ENCODE peak calls at places on chromosomes 16 and 17, in seven cellular contexts. O is heart right ventricle, H is mucosa of descending colon, D is brain microvascular endothelial cell, N is dorsolateral prefrontal cortex, Z is nephron progenitor cell, E is HFFc6. U is an unnamed sample.

GRCh38 chr17:28405632-28406477 is at the start of gene SLC46A1:
- DNase-seq in O (peak), Z (peak), E (no peak), D (no peak), H (peak), N (peak), U (peak)

GRCh38 chr17:35799942-35800341 is 4.5 kb upstream of the MMP28 start:
- DNase-seq in N (peak), Z (no peak), E (peak), D (no peak), O (peak), H (peak), U (no peak)

GRCh38 chr16:84844049-84844350 is 24.2 kb downstream of the CRISPLD2 start:
- DNase-seq in N (peak), D (no peak), O (peak), Z (no peak), H (peak), E (no peak), U (no peak)

GRCh38 chr16:7363397-7364053 is 30.9 kb downstream of the RBFOX1 start:
- DNase-seq in O (peak), E (no peak), D (no peak), N (no peak), H (no peak), Z (no peak), U (no peak)

GRCh38 chr17:78535285-78536197 is 41.7 kb downstream of the DNAH17 start:
- DNase-seq in Z (no peak), O (no peak), D (no peak), E (no peak), N (no peak), H (no peak), U (no peak)

GRCh38 chr17:20156196-20157077 is 147.3 kb downstream of the SPECC1 start:
- DNase-seq in E (no peak), N (no peak), Z (peak), O (peak), H (peak), D (peak), U (peak)

GRCh38 chr17:46044286-46044928 is 45.4 kb downstream of the STH start:
- DNase-seq in O (no peak), Z (peak), E (peak), N (peak), H (peak), D (peak), U (peak)

GRCh38 chr16:901149-901548 is 69.6 kb downstream of the LMF1 start:
- DNase-seq in E (no peak), N (no peak), Z (no peak), O (no peak), H (no peak), D (no peak), U (no peak)

GRCh38 chr16:69937465-69937951 is 13.6 kb upstream of the CLEC18A start:
- DNase-seq in D (no peak), E (peak), O (no peak), Z (no peak), H (no peak), N (peak), U (peak)

GRCh38 chr17:3659541-3660111 is 8.8 kb downstream of the TAX1BP3 start:
- DNase-seq in D (peak), H (peak), Z (no peak), E (peak), O (peak), N (peak), U (peak)

GRCh38 chr16:7200320-7200719 is 132.3 kb upstream of the RBFOX1 start:
- DNase-seq in Z (no peak), D (no peak), E (no peak), N (no peak), H (no peak), O (no peak), U (no peak)

GRCh38 chr16:11256657-11257130 is 690 bp upstream of the SOCS1 start:
- DNase-seq in E (peak), D (no peak), N (no peak), Z (peak), H (peak), O (peak), U (peak)

GRCh38 chr16:11255737-11256656 is at the start of gene SOCS1:
- DNase-seq in E (peak), D (peak), O (peak), N (peak), H (peak), Z (peak), U (peak)

GRCh38 chr16:11253009-11253994 is 2.7 kb downstream of the SOCS1 start:
- DNase-seq in Z (no peak), D (no peak), E (peak), N (no peak), H (no peak), O (no peak), U (peak)

GRCh38 chr16:11253995-11254912 is 1.8 kb downstream of the SOCS1 start:
- DNase-seq in N (no peak), D (no peak), E (no peak), H (no peak), O (no peak), Z (no peak), U (no peak)

GRCh38 chr16:11254913-11255736 is 879 bp downstream of the SOCS1 start:
- DNase-seq in Z (peak), N (no peak), O (peak), E (peak), D (no peak), H (peak), U (peak)
- TF ChIP-seq CTCF in Z (no peak), N (no peak), O (no peak), E (no peak), D (no peak), H (no peak), U (no peak)

GRCh38 chr17:80416260-80416939 is 1.4 kb downstream of the ENDOV start:
- DNase-seq in O (no peak), N (no peak), D (no peak), Z (no peak), H (no peak), E (no peak), U (no peak)

GRCh38 chr17:80414803-80415625 is at the start of gene ENDOV:
- DNase-seq in D (peak), E (peak), Z (peak), N (peak), O (peak), H (peak), U (peak)

GRCh38 chr17:80415626-80416042 is 667 bp downstream of the ENDOV start:
- DNase-seq in D (no peak), N (no peak), O (no peak), E (no peak), H (no peak), Z (no peak), U (peak)

GRCh38 chr17:80413771-80414507 is 1.0 kb upstream of the ENDOV start:
- DNase-seq in N (no peak), D (no peak), O (no peak), Z (no peak), H (no peak), E (no peak), U (no peak)

GRCh38 chr17:80414508-80414802 is 512 bp upstream of the ENDOV start:
- DNase-seq in Z (no peak), N (no peak), H (no peak), O (no peak), E (no peak), D (no peak), U (peak)
- TF ChIP-seq CTCF in Z (no peak), N (no peak), H (no peak), O (no peak), E (no peak), D (peak), U (peak)

DNA sequence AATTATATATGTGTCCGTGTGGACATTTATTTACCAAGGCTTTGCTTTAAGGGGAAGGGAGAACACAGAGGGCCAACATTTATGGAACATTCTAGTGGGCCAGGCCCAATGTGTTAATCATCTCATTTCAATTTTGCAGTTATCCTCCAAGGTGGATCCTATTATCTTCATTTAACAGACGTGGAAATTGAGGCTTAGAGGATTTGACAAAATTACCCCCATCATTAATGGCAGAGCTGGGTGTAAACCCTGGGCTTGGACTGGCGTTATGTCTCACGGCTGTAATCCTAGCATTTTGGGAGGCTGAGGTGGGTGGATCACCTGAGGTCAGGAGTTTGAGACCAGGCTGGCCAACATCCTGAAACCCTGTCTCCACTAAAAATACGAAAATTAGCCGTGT is 26.4 kb downstream of the PITPNC1 start:
- DNase-seq in O (no peak), E (no peak), H (no peak), Z (no peak), D (no peak), N (no peak), U (no peak)
- TF ChIP-seq CTCF in O (no peak), E (no peak), H (no peak), Z (no peak), D (no peak), N (no peak), U (no peak)

GRCh38 chr16:57979006-57979585 is 8.2 kb upstream of the CNGB1 start:
- DNase-seq in O (no peak), E (no peak), Z (no peak), H (no peak), D (no peak), N (no peak), U (no peak)

GRCh38 chr16:57981636-57982035 is 10.7 kb upstream of the CNGB1 start:
- DNase-seq in O (no peak), N (no peak), H (no peak), D (no peak), E (no peak), Z (no peak), U (no peak)

GRCh38 chr16:57982345-57982744 is 11.4 kb upstream of the CNGB1 start:
- DNase-seq in D (no peak), N (no peak), E (no peak), O (no peak), Z (no peak), H (no peak), U (no peak)

GRCh38 chr16:57976331-57976796 is 5.4 kb upstream of the CNGB1 start:
- DNase-seq in D (no peak), H (no peak), N (peak), O (no peak), Z (no peak), E (no peak), U (peak)

GRCh38 chr16:57977418-57978069 is 6.6 kb upstream of the CNGB1 start:
- DNase-seq in N (no peak), H (no peak), O (no peak), D (no peak), Z (no peak), E (no peak), U (no peak)
- TF ChIP-seq CTCF in N (no peak), H (no peak), O (no peak), D (no peak), Z (no peak), E (no peak), U (no peak)

DNA sequence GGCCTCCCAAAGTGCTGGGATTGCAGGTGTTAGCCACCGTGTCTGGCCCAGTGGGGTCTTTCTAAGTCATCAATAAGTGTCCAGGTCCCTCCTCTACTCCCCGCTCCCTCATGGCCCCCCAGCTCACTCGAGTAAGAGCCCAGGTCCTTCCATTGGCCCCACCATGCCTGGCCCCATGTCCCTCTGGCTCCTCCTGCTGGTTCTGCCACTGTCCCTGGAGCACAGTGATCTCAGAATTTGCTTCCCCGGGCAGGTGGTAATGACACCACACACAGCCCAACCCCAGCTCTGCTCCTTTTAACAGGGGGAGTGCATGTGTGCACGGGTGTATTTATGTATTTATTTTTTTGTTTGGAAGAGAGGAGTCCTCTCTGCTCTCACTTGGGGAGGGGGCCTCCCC is 19.6 kb downstream of the MGAT5B start:
- DNase-seq in D (no peak), N (no peak), Z (no peak), E (no peak), H (no peak), O (no peak), U (no peak)
- TF ChIP-seq CTCF in D (peak), N (no peak), Z (no peak), E (no peak), H (no peak), O (no peak), U (peak)

GRCh38 chr17:76827736-76828135 is 40.5 kb upstream of the MGAT5B start:
- DNase-seq in E (no peak), H (no peak), Z (no peak), O (no peak), D (no peak), N (no peak), U (no peak)
- TF ChIP-seq CTCF in E (no peak), H (no peak), Z (no peak), O (no peak), D (no peak), N (no peak), U (no peak)

GRCh38 chr17:73956595-73957465 is 246.6 kb upstream of the RPL38 start:
- DNase-seq in H (peak), O (peak), E (no peak), N (peak), Z (peak), D (peak), U (peak)
- TF ChIP-seq CTCF in H (no peak), O (no peak), E (peak), N (peak), Z (peak), D (no peak), U (peak)

DNA sequence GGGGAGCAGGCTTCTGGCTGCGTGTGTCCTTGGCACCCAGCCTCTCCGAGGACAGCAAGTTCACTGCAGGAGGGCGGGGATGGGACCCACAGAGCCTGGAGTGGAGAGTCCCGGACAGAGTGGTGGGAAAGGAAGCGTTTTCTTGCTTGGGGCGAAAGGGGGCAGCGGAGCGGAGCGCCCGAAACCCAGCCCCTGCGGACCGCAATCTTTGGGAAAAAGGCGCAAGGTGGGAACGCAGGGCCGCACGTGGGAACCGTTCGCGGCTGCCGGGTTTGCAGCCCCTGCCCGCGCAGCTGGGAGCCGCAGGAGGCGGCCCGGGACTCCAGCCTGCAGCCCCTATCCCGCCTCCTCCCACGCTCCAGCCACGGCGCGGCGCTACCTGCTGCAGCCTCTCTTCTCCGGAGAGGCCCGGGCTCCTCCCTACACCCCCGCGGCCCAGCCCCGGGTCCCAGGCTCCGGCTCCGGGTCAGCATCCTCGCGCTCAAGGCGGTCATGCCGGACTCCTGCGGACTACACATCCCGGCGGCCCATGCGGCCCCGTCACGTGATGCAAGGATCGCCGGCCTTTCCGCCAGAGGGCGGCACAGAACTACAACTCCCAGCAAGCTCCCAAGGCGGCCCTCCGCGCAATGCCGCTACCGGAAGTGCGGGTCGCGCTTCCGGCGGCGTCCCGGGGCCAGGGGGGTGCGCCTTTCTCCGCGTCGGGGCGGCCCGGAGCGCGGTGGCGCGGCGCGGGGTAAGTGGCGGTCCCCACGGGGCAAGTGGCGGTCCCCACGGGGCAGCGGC is at the start of the genes NTHL1 and TSC2:
- DNase-seq in H (peak), N (peak), E (peak), D (peak), O (peak), Z (peak), U (peak)
- TF ChIP-seq CTCF in H (peak), N (peak), E (peak), D (peak), O (peak), Z (no peak), U (peak)

U was measured in choroid plexus epithelial cell.